ENCODE peak calls at places on chromosome 20, in nine cellular contexts. T is AG04450, D is lung, M is left cardiac atrium, N is iris pigment epithelial cell, W is NCI-H2171 treated with DMSO at 0.1 percent for 48 hours, O is H9, G is endothelial cell, L is ELF-1. K is an unnamed sample.

GRCh38 chr20:35303735-35304431 is 11.7 kb upstream of the FAM83C start:
- DNase-seq in N (peak), O (peak), D (peak), M (peak), T (no peak), L (peak), W (peak), G (peak), K (peak)

GRCh38 chr20:11993886-11994466 is 76.3 kb downstream of the BTBD3 start:
- DNase-seq in O (peak), M (no peak), T (no peak), D (no peak), G (no peak), L (no peak), N (peak), W (no peak), K (no peak)

GRCh38 chr20:8853805-8854338 is 215.0 kb upstream of the PLCB4 start:
- DNase-seq in L (peak), N (peak), M (no peak), G (peak), W (peak), O (peak), T (peak), D (no peak), K (peak)

GRCh38 chr20:62578294-62578897 is 63.9 kb upstream of the SLCO4A1 start:
- DNase-seq in L (no peak), M (no peak), D (no peak), O (no peak), T (no peak), G (no peak), N (no peak), W (no peak), K (no peak)

GRCh38 chr20:42915081-42915480 is 274.6 kb downstream of the PTPRT start:
- DNase-seq in W (no peak), T (no peak), L (no peak), G (no peak), O (no peak), M (no peak), N (no peak), D (no peak), K (no peak)

GRCh38 chr20:48975955-48976354 is 54.4 kb downstream of the ARFGEF2 start:
- DNase-seq in T (no peak), D (no peak), N (no peak), O (no peak), G (no peak), M (no peak), L (peak), W (no peak), K (no peak)

GRCh38 chr20:53852025-53852424 is 218.4 kb downstream of the BCAS1 start:
- DNase-seq in T (no peak), W (no peak), M (no peak), L (no peak), O (no peak), G (no peak), D (no peak), N (no peak), K (no peak)

GRCh38 chr20:3669710-3670367 is 6.6 kb upstream of the GFRA4 start:
- DNase-seq in N (no peak), L (no peak), W (no peak), T (no peak), O (no peak), G (no peak), D (no peak), M (no peak), K (no peak)

GRCh38 chr20:45269056-45269455 is 14.7 kb upstream of the SLPI start:
- DNase-seq in G (no peak), L (no peak), T (no peak), N (no peak), D (no peak), M (no peak), O (no peak), W (no peak), K (no peak)

GRCh38 chr20:35011589-35012226 is 56.0 kb downstream of the MYH7B start:
- DNase-seq in M (no peak), W (no peak), T (no peak), O (peak), D (no peak), G (no peak), N (no peak), L (no peak), K (no peak)